ENCODE peak calls at places on chromosomes 7 and 10, in seven cellular contexts. One of them, this sample, is unnamed.

GRCh38 chr7:74569501-74570075 is 87.9 kb upstream of the GTF2I start:
- DNase-seq in upper lobe of right lung: no peak
- DNase-seq in right lobe of liver: no peak
- DNase-seq in fibroblast of lung: no peak
- DNase-seq in IMR-90: no peak
- DNase-seq in upper lobe of left lung: no peak
- DNase-seq in RWPE1: no peak
- DNase-seq in this sample: no peak

GRCh38 chr7:139576179-139576973 is 52.9 kb downstream of the CLEC2L start:
- DNase-seq in upper lobe of right lung: no peak
- DNase-seq in right lobe of liver: no peak
- DNase-seq in fibroblast of lung: no peak
- DNase-seq in IMR-90: no peak
- DNase-seq in upper lobe of left lung: no peak
- DNase-seq in RWPE1: no peak
- DNase-seq in this sample: no peak

GRCh38 chr10:58662314-58662713 is 149.6 kb downstream of the BICC1 start:
- DNase-seq in upper lobe of right lung: no peak
- DNase-seq in right lobe of liver: no peak
- DNase-seq in fibroblast of lung: peak
- DNase-seq in IMR-90: peak
- DNase-seq in upper lobe of left lung: no peak
- DNase-seq in RWPE1: peak
- DNase-seq in this sample: peak

GRCh38 chr7:27377988-27378387 is 135.4 kb downstream of the EVX1 start:
- DNase-seq in upper lobe of right lung: no peak
- DNase-seq in right lobe of liver: no peak
- DNase-seq in fibroblast of lung: no peak
- DNase-seq in IMR-90: no peak
- DNase-seq in upper lobe of left lung: no peak
- DNase-seq in RWPE1: no peak
- DNase-seq in this sample: no peak

GRCh38 chr7:74185636-74186035 is 11.5 kb downstream of the EIF4H start:
- DNase-seq in upper lobe of right lung: no peak
- DNase-seq in right lobe of liver: no peak
- DNase-seq in fibroblast of lung: no peak
- DNase-seq in IMR-90: no peak
- DNase-seq in upper lobe of left lung: no peak
- DNase-seq in RWPE1: no peak
- DNase-seq in this sample: no peak

GRCh38 chr7:266851-267840 is 22.8 kb upstream of the FOXL3 start:
- DNase-seq in upper lobe of right lung: no peak
- DNase-seq in right lobe of liver: no peak
- DNase-seq in fibroblast of lung: no peak
- DNase-seq in IMR-90: no peak
- DNase-seq in upper lobe of left lung: peak
- DNase-seq in RWPE1: peak
- DNase-seq in this sample: no peak

GRCh38 chr7:63042730-63043511 is 955.7 kb upstream of the ZNF722 start:
- DNase-seq in upper lobe of right lung: no peak
- DNase-seq in right lobe of liver: no peak
- DNase-seq in fibroblast of lung: no peak
- DNase-seq in IMR-90: no peak
- DNase-seq in upper lobe of left lung: no peak
- DNase-seq in RWPE1: no peak
- DNase-seq in this sample: no peak

GRCh38 chr10:47401874-47402645 is 18.0 kb upstream of the ZNF488 start:
- DNase-seq in upper lobe of right lung: no peak
- DNase-seq in right lobe of liver: no peak
- DNase-seq in fibroblast of lung: no peak
- DNase-seq in IMR-90: no peak
- DNase-seq in upper lobe of left lung: no peak
- DNase-seq in RWPE1: no peak
- DNase-seq in this sample: no peak

GRCh38 chr7:151081170-151082101 is 827 bp upstream of the FASTK start:
- DNase-seq in upper lobe of right lung: peak
- DNase-seq in right lobe of liver: peak
- DNase-seq in fibroblast of lung: peak
- DNase-seq in IMR-90: no peak
- DNase-seq in upper lobe of left lung: no peak
- DNase-seq in RWPE1: no peak
- DNase-seq in this sample: no peak

GRCh38 chr10:131078131-131078881 is 233.2 kb downstream of the TCERG1L start:
- DNase-seq in upper lobe of right lung: no peak
- DNase-seq in right lobe of liver: no peak
- DNase-seq in fibroblast of lung: no peak
- DNase-seq in IMR-90: no peak
- DNase-seq in upper lobe of left lung: no peak
- DNase-seq in RWPE1: no peak
- DNase-seq in this sample: no peak

GRCh38 chr7:24817339-24817738 is 60.1 kb upstream of the GSDME start:
- DNase-seq in upper lobe of right lung: no peak
- DNase-seq in right lobe of liver: no peak
- DNase-seq in fibroblast of lung: peak
- DNase-seq in IMR-90: no peak
- DNase-seq in upper lobe of left lung: no peak
- DNase-seq in RWPE1: no peak
- DNase-seq in this sample: no peak

GRCh38 chr10:79304479-79305087 is 42.7 kb upstream of the PPIF start:
- DNase-seq in upper lobe of right lung: no peak
- DNase-seq in right lobe of liver: no peak
- DNase-seq in fibroblast of lung: no peak
- DNase-seq in IMR-90: no peak
- DNase-seq in upper lobe of left lung: no peak
- DNase-seq in RWPE1: no peak
- DNase-seq in this sample: no peak

GRCh38 chr7:115749924-115750323 is 280.6 kb downstream of the TFEC start:
- DNase-seq in upper lobe of right lung: peak
- DNase-seq in right lobe of liver: no peak
- DNase-seq in fibroblast of lung: peak
- DNase-seq in IMR-90: peak
- DNase-seq in upper lobe of left lung: peak
- DNase-seq in RWPE1: no peak
- DNase-seq in this sample: peak

GRCh38 chr10:28676968-28677888 is at the start of gene BAMBI:
- DNase-seq in upper lobe of right lung: peak
- DNase-seq in right lobe of liver: peak
- DNase-seq in fibroblast of lung: peak
- DNase-seq in IMR-90: peak
- DNase-seq in upper lobe of left lung: peak
- DNase-seq in RWPE1: peak
- DNase-seq in this sample: peak

GRCh38 chr10:132382231-132382922 is 14.6 kb upstream of the PWWP2B start:
- DNase-seq in upper lobe of right lung: peak
- DNase-seq in right lobe of liver: no peak
- DNase-seq in fibroblast of lung: peak
- DNase-seq in IMR-90: no peak
- DNase-seq in upper lobe of left lung: peak
- DNase-seq in RWPE1: no peak
- DNase-seq in this sample: no peak

GRCh38 chr7:81560708-81561107 is 209.1 kb downstream of the HGF start:
- DNase-seq in upper lobe of right lung: no peak
- DNase-seq in right lobe of liver: no peak
- DNase-seq in fibroblast of lung: peak
- DNase-seq in IMR-90: no peak
- DNase-seq in upper lobe of left lung: no peak
- DNase-seq in RWPE1: no peak
- DNase-seq in this sample: peak

GRCh38 chr10:121597504-121598241 is 571 bp downstream of the FGFR2 start:
- DNase-seq in upper lobe of right lung: no peak
- DNase-seq in right lobe of liver: peak
- DNase-seq in fibroblast of lung: no peak
- DNase-seq in IMR-90: no peak
- DNase-seq in upper lobe of left lung: no peak
- DNase-seq in RWPE1: peak
- DNase-seq in this sample: no peak

GRCh38 chr10:132517951-132518521 is 19.6 kb upstream of the INPP5A start:
- DNase-seq in upper lobe of right lung: peak
- DNase-seq in right lobe of liver: no peak
- DNase-seq in fibroblast of lung: no peak
- DNase-seq in IMR-90: no peak
- DNase-seq in upper lobe of left lung: peak
- DNase-seq in RWPE1: no peak
- DNase-seq in this sample: no peak

GRCh38 chr7:48078470-48078869 is 10.6 kb upstream of the UPP1 start:
- DNase-seq in upper lobe of right lung: no peak
- DNase-seq in right lobe of liver: no peak
- DNase-seq in fibroblast of lung: no peak
- DNase-seq in IMR-90: no peak
- DNase-seq in upper lobe of left lung: no peak
- DNase-seq in RWPE1: no peak
- DNase-seq in this sample: no peak

DNA sequence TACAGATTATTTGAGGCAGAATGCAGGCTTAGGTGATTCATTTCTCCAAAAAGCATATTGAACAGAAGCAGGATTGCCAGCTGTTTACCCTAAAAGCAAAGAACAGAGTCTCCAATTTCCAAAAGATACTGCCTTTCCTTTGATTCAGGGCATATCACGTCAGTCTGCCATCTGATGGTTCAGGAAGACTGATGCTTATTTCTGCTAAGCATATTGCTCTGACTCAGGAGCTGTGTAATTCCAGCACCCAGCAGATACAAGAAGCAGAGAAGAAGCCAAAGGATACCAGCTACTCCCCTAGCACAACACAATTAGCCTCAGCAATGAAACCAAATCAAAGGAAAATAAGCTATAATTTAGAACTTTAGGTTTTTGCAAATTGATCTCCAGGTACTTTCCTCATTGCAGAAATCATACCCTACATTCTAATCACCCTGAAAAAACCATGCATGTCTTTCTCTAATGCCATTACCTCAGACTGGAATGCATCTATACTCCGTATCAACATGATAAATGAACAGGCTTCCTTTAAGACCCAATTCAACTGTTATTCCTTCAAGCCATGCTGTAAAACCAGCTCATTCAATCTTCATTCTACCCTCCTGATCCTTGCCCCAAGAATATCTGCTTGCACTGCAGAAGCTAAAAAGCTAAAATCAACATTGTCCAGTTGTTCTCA is 55.1 kb downstream of the ABI1 start:
- DNase-seq in upper lobe of right lung: no peak
- DNase-seq in right lobe of liver: no peak
- DNase-seq in fibroblast of lung: peak
- DNase-seq in IMR-90: peak
- DNase-seq in upper lobe of left lung: no peak
- DNase-seq in RWPE1: no peak
- DNase-seq in this sample: peak
- TF ChIP-seq CTCF in upper lobe of right lung: no peak
- TF ChIP-seq CTCF in right lobe of liver: no peak
- TF ChIP-seq CTCF in fibroblast of lung: no peak
- TF ChIP-seq CTCF in IMR-90: no peak
- TF ChIP-seq CTCF in upper lobe of left lung: no peak
- TF ChIP-seq CTCF in RWPE1: no peak
- TF ChIP-seq CTCF in this sample: no peak

DNA sequence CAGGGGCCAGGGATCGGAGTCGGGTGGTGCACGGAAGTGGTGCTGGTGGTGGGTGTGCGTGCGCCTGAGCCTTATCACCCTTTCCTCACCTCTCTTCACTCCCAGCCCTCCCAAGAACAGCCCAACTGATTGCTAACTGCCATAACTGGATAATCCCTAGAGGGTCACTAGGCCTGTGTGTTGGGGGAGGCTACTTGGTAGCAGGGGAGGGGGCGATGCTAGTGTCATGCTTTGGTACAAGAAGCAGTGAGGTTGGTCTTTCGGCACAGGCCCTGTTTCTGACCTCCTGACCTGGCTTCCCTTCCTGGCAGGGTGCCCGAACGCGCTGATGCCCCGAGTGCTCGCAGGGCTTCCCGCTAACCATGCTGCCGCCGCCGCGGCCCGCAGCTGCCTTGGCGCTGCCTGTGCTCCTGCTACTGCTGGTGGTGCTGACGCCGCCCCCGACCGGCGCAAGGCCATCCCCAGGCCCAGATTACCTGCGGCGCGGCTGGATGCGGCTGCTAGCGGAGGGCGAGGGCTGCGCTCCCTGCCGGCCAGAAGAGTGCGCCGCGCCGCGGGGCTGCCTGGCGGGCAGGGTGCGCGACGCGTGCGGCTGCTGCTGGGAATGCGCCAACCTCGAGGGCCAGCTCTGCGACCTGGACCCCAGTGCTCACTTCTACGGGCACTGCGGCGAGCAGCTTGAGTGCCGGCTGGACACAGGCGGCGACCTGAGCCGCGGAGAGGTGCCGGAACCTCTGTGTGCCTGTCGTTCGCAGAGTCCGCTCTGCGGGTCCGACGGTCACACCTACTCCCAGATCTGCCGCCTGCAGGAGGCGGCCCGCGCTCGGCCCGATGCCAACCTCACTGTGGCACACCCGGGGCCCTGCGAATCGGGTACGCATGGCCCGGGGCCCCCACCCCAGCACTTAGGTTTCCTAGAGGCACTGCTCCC is 707 bp downstream of the KAZALD1 start:
- DNase-seq in upper lobe of right lung: peak
- DNase-seq in right lobe of liver: peak
- DNase-seq in fibroblast of lung: peak
- DNase-seq in IMR-90: peak
- DNase-seq in upper lobe of left lung: peak
- DNase-seq in RWPE1: no peak
- DNase-seq in this sample: no peak
- TF ChIP-seq CTCF in upper lobe of right lung: peak
- TF ChIP-seq CTCF in right lobe of liver: peak
- TF ChIP-seq CTCF in fibroblast of lung: peak
- TF ChIP-seq CTCF in IMR-90: peak
- TF ChIP-seq CTCF in upper lobe of left lung: peak
- TF ChIP-seq CTCF in RWPE1: peak
- TF ChIP-seq CTCF in this sample: peak

GRCh38 chr7:121605297-121605640 is 209.2 kb upstream of the FAM3C start:
- DNase-seq in upper lobe of right lung: no peak
- DNase-seq in right lobe of liver: no peak
- DNase-seq in fibroblast of lung: peak
- DNase-seq in IMR-90: peak
- DNase-seq in upper lobe of left lung: no peak
- DNase-seq in RWPE1: peak
- DNase-seq in this sample: peak
- TF ChIP-seq CTCF in upper lobe of right lung: no peak
- TF ChIP-seq CTCF in right lobe of liver: no peak
- TF ChIP-seq CTCF in fibroblast of lung: no peak
- TF ChIP-seq CTCF in IMR-90: peak
- TF ChIP-seq CTCF in upper lobe of left lung: no peak
- TF ChIP-seq CTCF in RWPE1: peak
- TF ChIP-seq CTCF in this sample: peak

DNA sequence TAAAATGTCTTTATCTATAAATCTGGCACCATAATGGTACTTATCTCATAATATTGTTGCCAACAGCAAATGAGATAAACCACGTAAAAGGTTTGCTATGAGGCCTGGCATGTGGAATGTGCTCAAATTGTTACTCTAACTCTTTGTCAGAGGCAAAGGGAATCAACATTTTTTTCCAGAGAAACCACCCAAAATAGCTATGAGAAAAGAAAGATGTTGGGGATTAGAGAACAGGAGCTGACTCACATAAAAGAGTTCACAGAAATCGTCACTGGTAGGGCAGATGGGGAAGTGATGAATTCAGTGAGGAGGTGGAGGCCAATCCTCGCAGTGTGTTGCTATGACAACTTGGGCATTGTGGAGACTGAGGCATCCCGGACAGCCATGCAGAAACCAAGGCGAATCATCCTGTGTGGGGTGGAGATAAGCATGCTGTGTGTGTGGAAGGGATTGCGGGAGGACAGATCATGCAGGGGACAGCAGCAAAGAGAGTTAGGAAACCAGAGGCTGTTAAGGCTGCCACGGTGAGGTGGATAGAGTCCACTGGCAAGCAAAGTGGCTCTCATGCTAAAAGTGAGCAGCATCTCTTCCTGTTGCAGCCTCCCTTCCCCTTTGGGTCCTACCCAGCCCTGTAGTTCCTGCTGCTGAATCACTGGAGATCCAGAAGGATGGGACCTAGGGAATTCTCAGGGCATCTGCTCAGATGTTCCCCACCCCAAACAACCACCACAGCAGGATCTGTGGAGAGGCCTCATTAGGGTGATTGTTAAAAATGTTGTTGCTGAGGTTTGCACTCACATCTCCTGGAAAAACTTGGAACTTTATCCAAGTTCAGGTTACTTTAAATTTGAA is 103.9 kb downstream of the CUBN start:
- DNase-seq in upper lobe of right lung: no peak
- DNase-seq in right lobe of liver: no peak
- DNase-seq in fibroblast of lung: peak
- DNase-seq in IMR-90: peak
- DNase-seq in upper lobe of left lung: peak
- DNase-seq in RWPE1: peak
- DNase-seq in this sample: peak
- TF ChIP-seq CTCF in upper lobe of right lung: no peak
- TF ChIP-seq CTCF in right lobe of liver: no peak
- TF ChIP-seq CTCF in fibroblast of lung: no peak
- TF ChIP-seq CTCF in IMR-90: no peak
- TF ChIP-seq CTCF in upper lobe of left lung: no peak
- TF ChIP-seq CTCF in RWPE1: no peak
- TF ChIP-seq CTCF in this sample: no peak